ENCODE peak calls at places on chromosomes 4 and X, in five cellular contexts. L is MM.1S, R is AG04449, P is hepatocyte, F is IMR-90. S is an unnamed sample.

GRCh38 chrX:9535101-9535500 is 70.2 kb downstream of the TBL1X start:
- DNase-seq in R (no peak), L (no peak), P (no peak), F (peak; percentile 35), S (no peak)

GRCh38 chr4:25313194-25313895 is 771 bp downstream of the ZCCHC4 start:
- DNase-seq in L (peak; percentile 31), R (no peak), F (no peak), P (peak; percentile 51), S (no peak)

GRCh38 chr4:32499176-32499575 is 1779.0 kb downstream of the PCDH7 start:
- DNase-seq in F (no peak), R (no peak), P (no peak), L (no peak), S (peak; percentile 84)

GRCh38 chr4:84167089-84167488 is 332.0 kb downstream of the NKX6-1 start:
- DNase-seq in P (no peak), L (no peak), F (no peak), R (no peak), S (no peak)

GRCh38 chrX:71178908-71179307 is 34.3 kb downstream of the NLGN3 start:
- DNase-seq in R (no peak), F (peak; percentile 69), P (peak; percentile 73), L (peak; percentile 63), S (peak; percentile 83)

GRCh38 chrX:154436597-154437397 is at the start of gene GDI1:
- DNase-seq in F (peak; percentile 22), L (peak; percentile 21), R (no peak), P (peak; percentile 61), S (peak; percentile 23)

GRCh38 chr4:74487771-74488170 is 42.8 kb downstream of the AREG start:
- DNase-seq in P (no peak), R (no peak), L (no peak), F (no peak), S (no peak)

GRCh38 chr4:77862478-77863216 is at the start of gene MRPL1:
- DNase-seq in R (peak; percentile 79), F (peak; percentile 96), P (peak; percentile 95), L (peak; percentile 93), S (peak; percentile 98)

GRCh38 chr4:87326460-87326859 is 3.8 kb upstream of the HSD17B13 start:
- DNase-seq in F (no peak), P (no peak), R (no peak), L (no peak), S (no peak)

GRCh38 chr4:173185832-173186545 is 17.4 kb downstream of the GALNT7 start:
- DNase-seq in R (no peak), F (no peak), P (peak; percentile 52), L (no peak), S (peak; percentile 17)

GRCh38 chrX:130909469-130910136 is 6.6 kb upstream of the ENOX2 start:
- DNase-seq in P (no peak), F (no peak), L (peak; percentile 43), R (no peak), S (peak; percentile 24)

GRCh38 chrX:54920610-54921426 is at the start of gene TRO:
- DNase-seq in R (no peak), L (no peak), F (peak; percentile 10), P (peak; percentile 56), S (peak; percentile 2)

GRCh38 chrX:51893931-51894696 is 691 bp downstream of the MAGED1 start:
- DNase-seq in L (peak; percentile 6), P (peak; percentile 60), F (peak; percentile 11), R (no peak), S (peak; percentile 47)

GRCh38 chr4:6258026-6258360 is 11.7 kb upstream of the WFS1 start:
- DNase-seq in F (no peak), L (no peak), R (no peak), P (no peak), S (no peak)

DNA sequence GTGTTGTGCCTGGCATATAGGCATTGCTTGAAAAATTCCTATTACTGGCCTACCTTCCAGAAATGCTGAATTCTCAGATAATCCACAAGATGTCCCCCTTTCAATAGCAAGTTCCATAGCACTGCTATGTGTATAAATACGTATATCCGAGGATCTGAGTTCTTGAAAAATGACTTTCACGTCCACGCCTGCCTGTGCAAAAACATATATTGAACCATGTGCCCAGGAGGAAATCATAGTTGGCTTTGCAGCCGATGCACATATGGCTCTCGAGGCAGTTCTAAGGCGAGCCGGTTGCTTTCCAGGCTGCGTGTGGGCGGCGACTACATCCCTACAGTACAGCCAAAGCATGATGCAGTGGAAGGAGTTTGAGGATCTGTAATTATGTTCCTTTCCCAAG is 55.4 kb upstream of the ESX1 start:
- DNase-seq in R (no peak), L (no peak), P (no peak), F (peak; percentile 47), S (peak; percentile 52)
- H3K4me3 ChIP-seq in R (peak overlapping the region; percentile 48), L (no peak overlapping the region), P (no peak overlapping the region), F (peak overlapping the region; percentile 35), S (peak overlapping the region; percentile 42)

GRCh38 chr4:35151816-35152572 is 1092.3 kb downstream of the ARAP2 start:
- DNase-seq in L (peak; percentile 13), F (no peak), R (no peak), P (peak; percentile 44), S (no peak)
- TF ChIP-seq CTCF in L (peak; percentile 44), F (no peak), R (no peak), P (peak; percentile 48), S (no peak)

GRCh38 chr4:93648258-93648657 is 180.3 kb upstream of the ATOH1 start:
- DNase-seq in P (no peak), L (no peak), R (no peak), F (no peak), S (no peak)

GRCh38 chr4:93645120-93645519 is 183.4 kb upstream of the ATOH1 start:
- DNase-seq in F (no peak), L (no peak), R (no peak), P (no peak), S (no peak)

GRCh38 chr4:93649828-93650227 is 178.7 kb upstream of the ATOH1 start:
- DNase-seq in R (no peak), F (no peak), P (no peak), L (no peak), S (no peak)

DNA sequence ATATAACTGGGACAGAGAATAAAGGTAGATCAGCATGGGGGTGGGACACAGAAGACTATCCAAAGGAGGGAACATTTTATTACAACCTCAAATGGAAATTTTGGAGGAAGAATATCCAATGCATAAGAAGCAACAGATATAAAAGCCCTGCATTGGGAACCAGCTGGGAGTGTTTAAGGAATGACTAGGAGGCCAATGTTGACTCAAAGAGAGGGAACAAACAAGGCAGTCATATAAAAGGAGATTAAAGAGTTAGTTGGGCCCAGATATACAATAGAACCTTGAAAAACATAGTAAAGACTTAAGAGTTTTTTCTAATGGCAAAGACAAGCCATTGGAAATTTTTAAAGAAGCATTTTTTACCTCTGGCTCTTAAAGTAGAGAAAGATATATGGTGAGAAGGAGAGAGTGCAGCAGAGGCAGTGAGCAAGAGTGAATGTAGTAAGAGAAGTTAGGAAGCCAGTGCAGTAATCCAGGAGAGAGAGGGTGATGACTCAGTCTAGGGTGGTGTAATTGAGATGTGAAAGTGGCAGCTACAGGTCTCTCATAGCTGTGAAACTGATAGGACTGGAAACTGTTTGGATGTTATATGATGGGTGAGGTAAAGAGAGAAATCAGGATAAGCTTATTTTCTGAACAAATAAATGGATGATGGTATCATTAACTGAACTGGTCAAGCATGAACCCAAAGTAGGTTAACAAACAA is 182.2 kb upstream of the ATOH1 start:
- DNase-seq in L (no peak), P (peak; percentile 20), F (peak; percentile 19), R (no peak), S (no peak)
- H3K4me3 ChIP-seq in L (no peak overlapping the region), P (no peak overlapping the region), F (no peak overlapping the region), R (no peak overlapping the region), S (no peak overlapping the region)

GRCh38 chr4:108783666-108784463 is 21.0 kb upstream of the ETNPPL start:
- DNase-seq in F (no peak), L (peak; percentile 30), P (peak; percentile 19), R (no peak), S (peak; percentile 37)
- TF ChIP-seq CTCF in F (no peak), L (peak; percentile 44), P (peak; percentile 20), R (peak; percentile 20), S (peak; percentile 35)

DNA sequence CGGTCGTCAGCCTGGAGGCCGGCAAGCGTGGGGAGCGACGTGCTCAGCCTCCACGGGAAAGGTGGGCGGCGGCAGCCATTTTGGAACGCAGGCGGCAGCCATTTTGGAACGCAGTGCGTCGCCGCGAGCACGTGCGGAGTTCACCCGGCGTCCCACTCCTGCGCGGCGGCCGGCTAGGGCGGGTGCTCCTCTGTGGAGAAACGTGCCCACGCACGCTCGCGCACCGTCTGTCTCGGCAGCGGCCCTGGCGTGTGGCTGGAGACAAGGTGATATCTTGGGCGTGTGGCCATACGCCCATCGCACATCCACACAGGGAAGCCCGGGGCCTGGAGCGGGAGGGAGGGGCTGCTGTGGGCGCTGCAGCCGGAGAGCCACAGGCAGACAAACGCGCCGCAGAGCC is 21.1 kb downstream of the CPLX1 start:
- DNase-seq in F (no peak), L (no peak), R (no peak), P (no peak), S (no peak)
- H3K4me3 ChIP-seq in F (no peak overlapping the region), L (no peak overlapping the region), R (no peak overlapping the region), P (no peak overlapping the region), S (no peak overlapping the region)

DNA sequence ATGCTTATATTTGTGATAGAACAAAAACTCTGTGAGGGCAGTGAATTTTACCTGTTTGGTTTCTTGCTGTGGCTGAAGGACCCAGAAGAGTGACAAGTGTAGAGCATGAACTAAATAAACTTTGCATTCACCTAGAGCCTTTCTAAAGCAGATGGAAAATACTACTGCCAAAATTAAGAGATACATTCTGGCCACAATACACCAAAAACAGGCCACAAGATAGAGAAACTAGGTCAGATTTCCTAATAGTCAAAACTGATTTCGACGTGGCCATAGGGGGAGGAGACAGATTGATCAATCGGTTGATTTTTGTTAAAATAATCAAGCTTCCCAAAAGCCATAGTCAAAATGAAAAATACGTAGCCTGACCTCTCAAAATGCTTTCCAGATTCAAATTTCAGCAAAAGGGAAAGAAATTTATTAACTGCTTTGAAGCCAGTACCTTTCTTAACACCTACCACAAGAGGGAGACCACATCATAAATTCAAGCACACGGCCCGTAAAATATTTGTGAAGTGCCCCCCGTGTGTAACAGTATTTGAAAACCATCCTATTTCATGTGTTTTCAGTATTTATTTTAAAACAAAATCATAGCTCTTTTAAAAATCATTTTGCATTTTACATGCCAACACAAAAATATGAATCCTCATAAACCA is 132.4 kb downstream of the CORIN start:
- DNase-seq in R (no peak), F (peak; percentile 55), L (peak; percentile 25), P (peak; percentile 20), S (peak; percentile 50)
- TF ChIP-seq CTCF in R (no peak), F (peak; percentile 52), L (peak; percentile 39), P (peak; percentile 46), S (peak; percentile 45)

DNA sequence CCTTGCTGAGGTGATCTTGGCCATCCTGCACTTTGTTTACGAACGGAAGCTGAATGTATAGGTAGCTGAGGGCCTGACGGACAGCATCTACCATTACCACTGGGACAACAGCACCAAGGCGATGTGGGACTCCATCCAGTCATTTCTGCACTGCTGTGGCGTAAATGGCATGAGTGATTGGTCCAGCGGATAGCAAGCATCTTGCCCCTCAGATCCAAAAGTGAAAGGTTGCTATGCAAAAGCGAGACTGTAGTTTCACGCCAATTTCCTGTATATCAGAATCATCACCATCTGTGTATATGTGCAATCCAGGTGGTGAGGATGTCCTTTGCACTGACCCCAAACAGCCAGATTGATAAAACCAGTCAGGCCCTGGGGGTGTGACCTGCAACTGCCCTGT is 4.2 kb upstream of the PYURF start:
- DNase-seq in P (no peak), F (no peak), L (peak; percentile 63), R (no peak), S (no peak)
- H3K4me3 ChIP-seq in P (no peak overlapping the region), F (no peak overlapping the region), L (no peak overlapping the region), R (no peak overlapping the region), S (no peak overlapping the region)

GRCh38 chrX:19904778-19905367 is 17.5 kb upstream of the SH3KBP1 start:
- DNase-seq in R (no peak), F (peak; percentile 63), L (peak; percentile 66), P (peak; percentile 36), S (peak; percentile 65)
- TF ChIP-seq CTCF in R (peak; percentile 46), F (peak; percentile 66), L (peak; percentile 77), P (peak; percentile 60), S (peak; percentile 80)